ENCODE peak calls at places on chromosomes 13 and 19, in five cellular contexts. H is K562, J is A549, L is HepG2, W is GM12878. I is an unnamed sample.

GRCh38 chr19:55447421-55448174 is 4.5 kb upstream of the SHISA7 start:
- DNase-seq in J (peak), W (no peak), L (no peak), H (peak), I (peak)

GRCh38 chr13:33174491-33174890 is 111.1 kb downstream of the STARD13 start:
- DNase-seq in W (no peak), H (no peak), L (no peak), J (no peak), I (no peak)

GRCh38 chr19:4385291-4386037 is 14.9 kb downstream of the SH3GL1 start:
- DNase-seq in J (no peak), W (no peak), H (no peak), L (no peak), I (no peak)

GRCh38 chr19:13162749-13163608 is 12.8 kb downstream of the IER2 start:
- DNase-seq in H (peak), W (peak), J (no peak), L (peak), I (peak)

GRCh38 chr13:60755380-60756163 is 358.6 kb downstream of the TDRD3 start:
- DNase-seq in L (no peak), J (no peak), W (no peak), H (no peak), I (no peak)

GRCh38 chr13:84121456-84121855 is 239.2 kb upstream of the SLITRK1 start:
- DNase-seq in W (no peak), J (no peak), L (no peak), H (no peak), I (no peak)

GRCh38 chr13:37139356-37139755 is 33.9 kb upstream of the CSNK1A1L start:
- DNase-seq in J (no peak), H (no peak), W (no peak), L (no peak), I (no peak)

GRCh38 chr13:39417131-39417530 is 185.9 kb downstream of the LHFPL6 start:
- DNase-seq in J (no peak), H (no peak), L (no peak), W (no peak), I (peak)

GRCh38 chr19:927044-927706 is 1.3 kb downstream of the ARID3A start:
- DNase-seq in L (peak), H (peak), J (no peak), W (no peak), I (peak)

GRCh38 chr19:2982983-2983350 is 5.6 kb downstream of the TLE6 start:
- DNase-seq in L (no peak), J (no peak), H (no peak), W (no peak), I (no peak)

GRCh38 chr13:86920960-86921359 is 750.2 kb upstream of the SLITRK5 start:
- DNase-seq in J (no peak), W (no peak), L (no peak), H (no peak), I (no peak)
- TF ChIP-seq MYC in J (no peak), W (no peak), L (no peak), H (no peak), I (no peak)

GRCh38 chr13:91369432-91369831 is 21.9 kb downstream of the MIR17HG start:
- DNase-seq in J (no peak), L (no peak), H (no peak), W (no peak), I (no peak)

GRCh38 chr13:91372813-91373420 is 25.4 kb downstream of the MIR17HG start:
- DNase-seq in L (peak), J (no peak), W (no peak), H (no peak), I (no peak)

GRCh38 chr13:91375119-91375729 is 23.2 kb upstream of the GPC5 start:
- DNase-seq in W (no peak), J (no peak), L (no peak), H (peak), I (peak)
- TF ChIP-seq CTCF in W (peak), J (no peak), L (peak), H (peak), I (peak)

DNA sequence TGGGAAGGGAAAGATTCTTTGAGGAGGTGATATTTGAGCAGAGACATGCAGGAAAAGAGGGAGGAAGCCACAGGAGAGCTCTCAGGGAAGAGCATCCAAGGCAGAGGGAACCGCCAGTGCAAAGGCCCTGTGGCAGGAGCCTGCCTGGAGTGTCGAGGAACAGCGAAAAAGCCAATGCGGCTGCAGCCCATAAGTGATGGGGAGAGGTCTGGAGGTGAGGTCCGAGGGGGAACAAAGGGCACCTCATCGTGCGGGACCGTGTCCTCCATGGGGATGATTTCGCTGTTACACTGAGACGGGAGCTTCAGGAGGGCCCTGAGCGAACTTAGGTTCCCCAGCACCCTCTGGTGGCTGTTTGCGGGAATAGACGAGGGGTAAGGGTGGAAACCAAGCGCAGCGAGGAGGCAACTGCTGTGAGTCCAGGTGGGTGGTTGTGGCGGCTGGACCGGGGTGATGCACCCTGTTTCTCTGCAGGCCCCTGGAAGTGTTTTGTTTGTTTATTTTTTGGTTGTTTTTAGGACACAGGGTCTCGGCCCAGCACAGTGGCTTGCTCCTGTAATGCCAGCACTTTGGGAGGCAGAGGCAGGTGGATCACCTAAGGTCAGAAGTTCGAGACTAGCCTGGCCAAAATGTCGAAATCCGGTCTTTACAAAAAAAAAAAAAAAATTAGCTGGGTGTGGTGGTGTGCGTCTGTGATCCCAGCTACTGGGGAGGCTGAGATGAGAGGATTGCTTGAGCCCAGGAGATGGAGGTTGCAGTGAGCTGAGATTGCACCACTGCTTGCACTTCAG is 5.9 kb upstream of the EHD2 start:
- DNase-seq in J (peak), L (peak), H (peak), W (peak), I (peak)
- TF ChIP-seq POLR2A in J (no peak), L (no peak), H (no peak), W (no peak), I (no peak)

GRCh38 chr13:74134777-74135305 is 637 bp upstream of the KLF12 start:
- DNase-seq in H (peak), W (no peak), J (peak), L (no peak), I (no peak)

GRCh38 chr13:74132768-74133656 is 1.2 kb downstream of the KLF12 start:
- DNase-seq in W (no peak), H (no peak), L (no peak), J (no peak), I (no peak)

GRCh38 chr13:74133657-74134201 is 475 bp downstream of the KLF12 start:
- DNase-seq in L (peak), H (peak), J (peak), W (peak), I (peak)

GRCh38 chr13:74135306-74136088 is 1.3 kb upstream of the KLF12 start:
- DNase-seq in J (peak), H (peak), W (peak), L (no peak), I (peak)

GRCh38 chr13:74134226-74134776 is at the start of gene KLF12:
- DNase-seq in J (peak), W (peak), L (peak), H (peak), I (peak)
- TF ChIP-seq MYC in J (no peak), W (no peak), L (no peak), H (no peak), I (no peak)

GRCh38 chr19:38917921-38918491 is 6.0 kb upstream of the CCER2 start:
- DNase-seq in J (peak), W (no peak), L (peak), H (no peak), I (no peak)
- TF ChIP-seq CTCF in J (peak), W (no peak), L (peak), H (peak), I (no peak)

I was measured in NB4.